ENCODE peak calls at places on chromosomes 7 and 10, in six cellular contexts. L, A, O, K, F and V are unnamed samples.

GRCh38 chr10:78770167-78771090 is 298.3 kb upstream of the ZMIZ1 start:
- DNase-seq in A (no peak), K (no peak), L (no peak), O (no peak), F (no peak), V (no peak)

GRCh38 chr10:61763778-61764177 is 101.0 kb downstream of the CABCOCO1 start:
- DNase-seq in A (no peak), O (no peak), L (no peak), K (peak), F (no peak), V (no peak)

GRCh38 chr10:22475857-22476600 is 130.7 kb downstream of the SPAG6 start:
- DNase-seq in L (peak), K (no peak), O (peak), F (no peak), A (peak), V (no peak)

GRCh38 chr7:78472519-78472918 is 673.9 kb downstream of the PHTF2 start:
- DNase-seq in A (no peak), F (no peak), O (no peak), L (no peak), K (no peak), V (no peak)

GRCh38 chr10:63522129-63522687 is 1.0 kb downstream of the REEP3 start:
- DNase-seq in L (peak), O (peak), A (peak), K (no peak), F (no peak), V (no peak)

GRCh38 chr10:51030480-51030879 is 43.8 kb upstream of the PRKG1 start:
- DNase-seq in K (no peak), L (no peak), A (no peak), F (no peak), O (no peak), V (no peak)

GRCh38 chr10:133124357-133125211 is 35.4 kb upstream of the KNDC1 start:
- DNase-seq in L (peak), K (peak), F (no peak), O (peak), A (peak), V (no peak)

GRCh38 chr7:133742709-133743538 is 384.2 kb upstream of the LRGUK start:
- DNase-seq in A (no peak), O (peak), K (peak), L (peak), F (no peak), V (no peak)

GRCh38 chr7:8094164-8095140 is 125.9 kb downstream of the GLCCI1 start:
- DNase-seq in O (no peak), F (no peak), K (no peak), L (no peak), A (no peak), V (no peak)

GRCh38 chr10:115355162-115355760 is 262.1 kb downstream of the ATRNL1 start:
- DNase-seq in O (peak), F (peak), K (peak), A (peak), L (peak), V (peak)

GRCh38 chr7:50869108-50869716 is 86.5 kb upstream of the GRB10 start:
- DNase-seq in A (no peak), L (peak), F (peak), O (no peak), K (no peak), V (no peak)

GRCh38 chr7:159061674-159062212 is 82.9 kb downstream of the VIPR2 start:
- DNase-seq in A (peak), K (no peak), F (no peak), O (no peak), L (no peak), V (no peak)

GRCh38 chr7:979886-980571 is 3.0 kb upstream of the CYP2W1 start:
- DNase-seq in O (peak), A (no peak), L (peak), F (no peak), K (no peak), V (no peak)

GRCh38 chr7:45712872-45713668 is 138.9 kb downstream of the ADCY1 start:
- DNase-seq in K (no peak), L (no peak), F (no peak), O (no peak), A (no peak), V (no peak)

GRCh38 chr10:48605264-48605615 is 367 bp upstream of the ARHGAP22 start:
- DNase-seq in F (no peak), L (no peak), A (no peak), O (no peak), K (no peak), V (no peak)

GRCh38 chr7:133940368-133940767 is 186.8 kb upstream of the LRGUK start:
- DNase-seq in O (no peak), L (no peak), K (no peak), F (no peak), A (no peak), V (no peak)

GRCh38 chr10:3067859-3068179 is 471 bp downstream of the PFKP start:
- DNase-seq in F (no peak), K (no peak), A (peak), O (no peak), L (no peak), V (no peak)

GRCh38 chr10:104582604-104582951 is 58.5 kb upstream of the SORCS3 start:
- DNase-seq in A (no peak), L (no peak), F (no peak), K (no peak), O (no peak), V (no peak)

GRCh38 chr7:103124429-103124979 is 24.4 kb downstream of the NAPEPLD start:
- DNase-seq in K (no peak), L (peak), O (no peak), F (no peak), A (no peak), V (no peak)

GRCh38 chr10:123143162-123143824 is 4.6 kb upstream of the HMX2 start:
- DNase-seq in O (peak), L (no peak), F (no peak), K (no peak), A (peak), V (no peak)

DNA sequence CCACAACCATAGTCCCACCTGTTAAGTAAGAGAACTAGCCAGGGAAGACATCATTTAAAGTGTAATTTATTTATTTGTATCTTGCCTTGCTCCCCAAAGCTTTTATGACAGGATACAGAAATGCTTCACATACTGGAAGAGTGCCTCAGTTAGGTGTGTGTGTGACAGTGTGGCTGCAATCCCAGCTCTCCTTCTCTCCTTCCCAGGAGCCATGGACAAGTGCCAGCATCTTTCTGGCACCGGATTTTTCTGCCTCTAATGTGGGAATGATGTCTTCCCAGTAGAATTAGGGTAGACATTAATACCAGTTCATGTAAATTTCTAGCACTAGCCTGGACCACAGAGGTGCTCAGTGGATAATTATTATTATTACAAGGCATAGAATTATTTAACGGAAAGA is 30.3 kb upstream of the ATXN7L1 start:
- DNase-seq in F (no peak), O (no peak), L (no peak), K (no peak), A (no peak), V (no peak)
- TF ChIP-seq CHD2 in F (no peak), O (no peak), L (no peak), K (no peak), A (no peak), V (no peak)

GRCh38 chr7:29285861-29286260 is 91.3 kb downstream of the CHN2 start:
- DNase-seq in O (no peak), A (no peak), K (no peak), L (no peak), F (no peak), V (no peak)

GRCh38 chr7:29284586-29285450 is 90.2 kb downstream of the CHN2 start:
- DNase-seq in O (no peak), K (no peak), F (no peak), L (no peak), A (peak), V (no peak)

GRCh38 chr7:29285451-29285807 is 90.9 kb downstream of the CHN2 start:
- DNase-seq in F (peak), K (no peak), A (peak), L (peak), O (no peak), V (peak)

GRCh38 chr7:29281782-29282541 is 87.4 kb downstream of the CHN2 start:
- DNase-seq in K (peak), O (peak), F (peak), A (peak), L (no peak), V (no peak)

GRCh38 chr7:29282819-29283414 is 88.3 kb downstream of the CHN2 start:
- DNase-seq in O (no peak), L (no peak), F (no peak), A (no peak), K (no peak), V (no peak)
- TF ChIP-seq CHD2 in O (no peak), L (no peak), F (no peak), A (no peak), K (no peak), V (no peak)

GRCh38 chr10:124671486-124672075 is 72.6 kb downstream of the FAM53B start:
- DNase-seq in L (peak), A (no peak), F (peak), K (peak), O (peak), V (no peak)

GRCh38 chr10:124672181-124672638 is 72.0 kb downstream of the FAM53B start:
- DNase-seq in F (no peak), K (no peak), L (no peak), O (no peak), A (no peak), V (no peak)

GRCh38 chr10:124669824-124670654 is 74.1 kb downstream of the FAM53B start:
- DNase-seq in K (no peak), F (no peak), A (no peak), O (peak), L (no peak), V (no peak)

GRCh38 chr10:124669141-124669823 is 74.9 kb downstream of the FAM53B start:
- DNase-seq in L (no peak), O (no peak), K (no peak), A (no peak), F (no peak), V (no peak)

GRCh38 chr10:124670849-124671248 is 73.3 kb downstream of the FAM53B start:
- DNase-seq in A (no peak), F (no peak), K (no peak), L (no peak), O (peak), V (no peak)
- TF ChIP-seq CHD2 in A (no peak), F (no peak), K (no peak), L (no peak), O (peak), V (no peak)

GRCh38 chr7:157840174-157840912 is 503.5 kb downstream of the DNAJB6 start:
- DNase-seq in F (no peak), A (no peak), K (no peak), O (no peak), L (no peak), V (no peak)
- TF ChIP-seq CHD2 in F (no peak), A (no peak), K (no peak), O (no peak), L (no peak), V (no peak)

DNA sequence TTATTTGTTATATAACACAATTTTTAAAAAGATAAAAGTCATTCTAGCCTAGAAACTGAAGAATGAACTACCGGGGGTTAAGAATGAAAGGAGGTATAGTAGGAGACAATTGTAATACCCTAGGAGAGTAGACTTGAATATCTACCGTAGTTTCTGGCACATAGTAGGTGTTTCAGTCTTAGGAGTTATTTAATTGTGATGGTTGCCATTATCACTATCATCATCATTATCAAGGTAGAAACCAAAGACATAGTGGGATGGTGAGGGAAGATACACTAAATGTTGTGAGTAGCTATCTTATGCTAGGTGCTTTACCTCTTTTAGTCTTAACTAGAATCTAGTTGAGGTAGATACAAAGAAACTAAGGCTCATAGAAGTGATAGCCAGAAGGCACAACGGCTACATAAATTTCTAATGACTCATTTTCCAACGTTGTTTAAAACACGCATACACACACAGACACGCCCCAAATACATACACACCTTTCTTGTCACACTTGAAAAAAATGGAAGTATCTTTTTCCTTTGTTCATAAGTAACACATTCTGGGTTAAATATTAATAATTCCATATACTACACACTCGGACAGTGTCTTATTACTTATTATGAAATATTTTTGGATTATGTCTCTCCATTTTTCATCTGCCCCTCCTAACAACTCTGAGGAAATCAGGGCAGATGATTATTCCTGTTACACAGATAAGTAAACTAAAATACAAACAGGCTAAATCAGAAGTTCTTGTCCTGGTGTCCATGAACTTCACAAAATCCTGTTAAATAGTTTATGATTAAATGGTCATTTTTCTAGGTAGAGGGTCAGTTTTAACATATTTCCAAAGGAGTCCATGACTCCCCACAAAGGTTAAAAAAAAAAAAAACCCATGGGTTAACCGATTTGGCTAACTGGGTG is 2.0 kb upstream of the ANLN start:
- DNase-seq in K (no peak), F (no peak), L (peak), A (no peak), O (no peak), V (no peak)
- TF ChIP-seq CHD2 in K (no peak), F (no peak), L (no peak), A (no peak), O (no peak), V (no peak)

GRCh38 chr7:140013676-140014075 is 49.1 kb downstream of the PARP12 start:
- DNase-seq in L (no peak), A (no peak), F (no peak), O (no peak), K (no peak), V (no peak)
- TF ChIP-seq CHD2 in L (no peak), A (no peak), F (no peak), O (no peak), K (no peak), V (no peak)

DNA sequence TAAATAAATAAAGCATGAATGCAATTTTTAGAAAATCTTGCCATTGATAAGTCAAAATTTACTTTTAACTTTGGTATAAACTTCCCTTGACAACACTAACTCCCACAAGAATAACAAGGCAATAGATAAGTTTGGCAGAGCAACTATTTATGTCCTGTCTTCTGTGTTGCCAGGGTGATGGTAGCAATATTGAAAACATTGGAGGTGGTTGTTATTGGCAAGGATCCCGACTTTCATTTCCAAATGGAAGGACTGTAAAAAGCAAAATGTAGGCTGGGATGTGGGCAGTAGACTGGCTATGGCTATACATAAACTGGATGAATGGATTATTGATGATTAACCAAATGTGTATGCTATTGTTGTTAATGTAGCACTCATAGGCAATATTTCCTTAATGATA is 134.9 kb upstream of the CACNA2D1 start:
- DNase-seq in L (peak), K (no peak), O (no peak), F (no peak), A (no peak), V (no peak)
- TF ChIP-seq CHD2 in L (no peak), K (no peak), O (no peak), F (no peak), A (no peak), V (no peak)

GRCh38 chr7:117086788-117087187 is 133.5 kb downstream of the ST7 start:
- DNase-seq in L (no peak), F (no peak), A (no peak), K (peak), O (no peak), V (no peak)

GRCh38 chr7:117088623-117089199 is 135.4 kb downstream of the ST7 start:
- DNase-seq in K (no peak), A (no peak), F (no peak), L (no peak), O (no peak), V (no peak)

GRCh38 chr7:117085275-117085674 is 132.0 kb downstream of the ST7 start:
- DNase-seq in F (no peak), O (no peak), A (no peak), L (no peak), K (no peak), V (no peak)

GRCh38 chr7:117085769-117086463 is 132.6 kb downstream of the ST7 start:
- DNase-seq in F (no peak), A (no peak), L (no peak), K (peak), O (no peak), V (no peak)

GRCh38 chr7:117087639-117088396 is 134.5 kb downstream of the ST7 start:
- DNase-seq in O (no peak), L (no peak), A (no peak), F (no peak), K (peak), V (no peak)
- TF ChIP-seq CHD2 in O (no peak), L (no peak), A (no peak), F (no peak), K (no peak), V (no peak)